ENCODE peak calls at places on chromosomes 2 and 18, in nine cellular contexts. T, O, J, D, I, P, E, B and V are unnamed samples.
A peak's percentile ranks its signal among the peaks of the same experiment; 100 is the strongest.

GRCh38 chr2:68375522-68376040 is 10.5 kb downstream of the PLEK start:
- DNase-seq in B (no peak), O (no peak), J (no peak), E (no peak), P (no peak), T (no peak), D (no peak), I (no peak), V (no peak)

GRCh38 chr2:156182132-156182531 is 150.4 kb downstream of the NR4A2 start:
- DNase-seq in E (no peak), O (no peak), J (no peak), B (no peak), D (no peak), T (no peak), I (peak; percentile 92), P (no peak), V (peak; percentile 63)

GRCh38 chr2:57181315-57182038 is 865.1 kb upstream of the VRK2 start:
- DNase-seq in J (no peak), B (no peak), O (peak; percentile 1), D (no peak), E (no peak), P (no peak), I (no peak), T (no peak), V (no peak)

GRCh38 chr18:21309248-21309647 is 67.2 kb downstream of the GREB1L start:
- DNase-seq in O (no peak), J (no peak), B (peak; percentile 25), E (no peak), I (no peak), T (no peak), P (no peak), D (no peak), V (no peak)

GRCh38 chr2:126908721-126909177 is 10.1 kb downstream of the TEX51 start:
- DNase-seq in J (no peak), I (no peak), T (peak; percentile 36), O (no peak), P (no peak), B (no peak), E (no peak), D (no peak), V (no peak)

GRCh38 chr18:11989174-11989573 is 7.9 kb downstream of the IMPA2 start:
- DNase-seq in I (no peak), E (no peak), O (no peak), P (no peak), T (no peak), B (no peak), J (no peak), D (no peak), V (no peak)

GRCh38 chr2:216665240-216665639 is 30.1 kb downstream of the IGFBP5 start:
- DNase-seq in T (no peak), O (no peak), J (no peak), E (peak; percentile 81), B (no peak), P (no peak), I (no peak), D (peak; percentile 63), V (no peak)

GRCh38 chr2:127805491-127805890 is 5.5 kb downstream of the WDR33 start:
- DNase-seq in E (no peak), B (no peak), J (no peak), P (no peak), T (no peak), I (no peak), D (no peak), O (no peak), V (no peak)

GRCh38 chr2:239753537-239753936 is 271.6 kb downstream of the NDUFA10 start:
- DNase-seq in B (no peak), T (peak; percentile 25), E (no peak), O (no peak), D (no peak), J (no peak), P (no peak), I (no peak), V (no peak)

GRCh38 chr2:85540131-85540587 is 1.2 kb downstream of the MAT2A start:
- DNase-seq in I (no peak), J (no peak), E (no peak), D (no peak), P (no peak), O (peak; percentile 32), B (no peak), T (no peak), V (no peak)

GRCh38 chr2:139585133-139585532 is 804.9 kb upstream of the NXPH2 start:
- DNase-seq in J (no peak), E (no peak), O (no peak), P (no peak), D (no peak), B (no peak), T (no peak), I (no peak), V (no peak)

GRCh38 chr2:237664151-237664550 is 36.8 kb downstream of the LRRFIP1 start:
- DNase-seq in E (no peak), B (peak; percentile 56), O (no peak), D (no peak), T (no peak), I (no peak), J (no peak), P (no peak), V (no peak)

GRCh38 chr2:161237397-161238263 is 70.6 kb upstream of the PSMD14 start:
- DNase-seq in D (peak; percentile 41), T (peak; percentile 62), O (peak; percentile 33), J (peak; percentile 53), E (peak; percentile 70), P (peak; percentile 34), I (no peak), B (peak; percentile 60), V (peak; percentile 49)

GRCh38 chr2:120175000-120175581 is 48.1 kb downstream of the TMEM185B start:
- DNase-seq in D (no peak), J (peak; percentile 70), P (no peak), I (peak; percentile 28), B (no peak), T (no peak), E (no peak), O (peak; percentile 79), V (peak; percentile 61)

GRCh38 chr2:95099910-95100309 is 21.7 kb downstream of the MRPS5 start:
- DNase-seq in D (no peak), P (no peak), B (no peak), E (no peak), O (no peak), J (no peak), T (no peak), I (no peak), V (no peak)

GRCh38 chr2:210502997-210503621 is 26.6 kb upstream of the LANCL1 start:
- DNase-seq in J (peak; percentile 41), I (peak; percentile 13), T (peak; percentile 56), B (no peak), O (peak; percentile 49), E (peak; percentile 25), D (peak; percentile 53), P (peak; percentile 30), V (peak; percentile 48)

GRCh38 chr18:7202119-7202680 is 28.7 kb upstream of the LRRC30 start:
- DNase-seq in I (no peak), J (no peak), T (no peak), O (no peak), P (no peak), E (no peak), B (no peak), D (no peak), V (no peak)

DNA sequence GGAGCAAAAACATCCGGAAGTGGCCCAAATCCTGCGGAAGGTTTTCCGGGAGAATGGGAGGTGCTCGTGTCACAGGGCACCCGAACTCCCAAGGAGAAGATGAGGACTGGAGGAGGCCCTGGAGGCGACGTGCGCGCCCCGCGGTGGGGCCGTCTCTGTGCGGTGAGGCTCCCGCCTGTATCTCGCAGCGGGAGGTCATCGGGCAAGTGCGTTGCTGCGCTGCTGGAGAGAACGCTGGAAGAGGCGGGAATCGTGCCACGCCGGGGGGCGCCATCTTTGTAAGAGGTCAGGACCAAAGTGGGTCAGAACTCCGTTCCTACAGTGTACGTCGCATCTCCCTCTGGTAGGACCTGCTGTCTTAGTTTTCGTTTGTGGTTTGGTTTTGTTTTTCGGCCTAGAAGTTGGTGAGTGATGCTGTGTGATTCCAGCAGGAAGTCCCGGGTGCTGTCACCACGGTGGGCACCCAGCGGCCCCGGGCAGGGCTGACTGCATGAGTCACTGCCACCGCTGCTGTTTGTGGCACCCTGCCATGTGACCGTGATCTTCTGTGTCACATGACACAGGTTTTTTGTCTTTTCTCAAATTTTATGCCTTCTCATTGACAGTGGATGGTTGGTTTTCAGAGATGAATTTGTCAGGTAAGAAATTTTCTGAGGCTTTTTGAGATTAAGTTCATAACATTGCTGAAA is 21.5 kb upstream of the ATP9B start:
- DNase-seq in T (no peak), P (no peak), B (no peak), J (no peak), O (no peak), I (no peak), D (no peak), E (no peak), V (no peak)
- H3K27me3 ChIP-seq in T (no peaks in the 10 kb centered on the region), P (peaks cover 12% of the 10 kb centered on the region), B (peaks cover 16% of the 10 kb centered on the region), J (no peaks in the 10 kb centered on the region), O (no peaks in the 10 kb centered on the region), I (no peaks in the 10 kb centered on the region), D (no peaks in the 10 kb centered on the region), E (no peaks in the 10 kb centered on the region), V (no peaks in the 10 kb centered on the region)

DNA sequence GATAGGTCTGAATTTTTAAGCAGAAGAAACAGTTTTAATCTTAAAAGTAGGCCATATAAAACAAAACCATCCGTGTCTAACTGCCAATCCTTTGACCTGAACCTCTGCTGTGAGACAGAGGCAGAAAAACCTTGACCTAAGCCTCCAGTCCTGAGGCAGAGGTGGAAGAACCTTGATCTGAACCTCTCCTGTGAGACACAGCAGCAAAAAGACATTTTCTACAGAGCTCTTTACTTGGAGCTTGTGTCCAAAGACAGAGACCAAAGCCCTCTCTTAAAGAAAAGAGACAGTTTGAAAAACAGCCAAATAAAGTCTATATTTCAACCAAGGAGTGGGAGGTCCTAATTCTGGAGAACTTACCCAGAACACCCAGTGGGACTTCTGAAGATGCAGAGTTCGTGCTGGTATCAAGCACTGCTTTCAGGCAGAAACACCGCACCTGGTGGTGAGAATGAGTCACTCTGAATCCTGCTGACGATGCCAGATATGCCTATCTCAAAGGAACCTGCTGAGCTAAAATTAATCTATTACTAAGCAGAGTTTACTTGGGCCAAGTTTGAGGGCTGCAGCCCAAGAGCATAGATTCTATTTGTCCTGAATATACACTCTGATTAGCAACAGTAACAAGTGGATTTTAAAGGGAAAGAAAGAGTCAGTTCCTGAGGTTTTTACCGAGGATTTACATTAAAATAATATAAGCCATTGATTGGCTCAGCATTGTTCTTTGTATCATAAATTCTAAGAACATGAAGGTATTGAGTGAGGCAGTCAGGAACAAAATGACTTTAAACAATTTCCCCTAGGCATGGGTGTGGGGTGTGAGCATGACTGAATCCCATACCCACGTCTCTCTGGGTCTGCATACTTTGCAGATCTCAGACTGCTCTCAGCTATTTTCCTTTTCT is 806.4 kb downstream of the TRIB2 start:
- DNase-seq in J (no peak), B (peak; percentile 21), P (no peak), E (peak; percentile 19), D (peak; percentile 76), T (no peak), I (no peak), O (no peak), V (peak; percentile 6)
- TF ChIP-seq CTCF in J (no peak), B (no peak), P (no peak), E (no peak), D (no peak), T (no peak), I (no peak), O (no peak), V (no peak)

GRCh38 chr2:242044206-242044590 is 174.7 kb downstream of the RTP5 start:
- DNase-seq in I (no peak), E (no peak), T (no peak), D (no peak), P (no peak), O (no peak), B (no peak), J (no peak), V (no peak)
- H3K27me3 ChIP-seq in I (peaks cover 12% of the 10 kb centered on the region), E (no peaks in the 10 kb centered on the region), T (no peaks in the 10 kb centered on the region), D (no peaks in the 10 kb centered on the region), P (peaks cover 65% of the 10 kb centered on the region), O (peaks cover 57% of the 10 kb centered on the region), B (peaks cover 46% of the 10 kb centered on the region), J (peaks cover 24% of the 10 kb centered on the region), V (no peaks in the 10 kb centered on the region)

GRCh38 chr2:98580656-98581284 is 27.5 kb downstream of the COA5 start:
- DNase-seq in I (no peak), T (no peak), P (no peak), E (no peak), O (no peak), D (no peak), B (no peak), J (no peak), V (no peak)
- TF ChIP-seq CTCF in I (peak; percentile 9), T (no peak), P (no peak), E (no peak), O (no peak), D (no peak), B (no peak), J (no peak), V (no peak)